ENCODE peak calls at places on chromosomes 4 and X, in four cellular contexts. E is GM12878, P is K562, V is SK-N-SH. M is an unnamed sample.
A peak's percentile ranks its signal among the peaks of the same experiment; 100 is the strongest.

GRCh38 chr4:10524196-10524833 is 67.1 kb upstream of the ZNF518B start:
- DNase-seq in V (no peak), E (no peak), P (no peak), M (no peak)

GRCh38 chr4:160372390-160372789 is 1269.5 kb downstream of the RAPGEF2 start:
- DNase-seq in P (no peak), E (no peak), V (no peak), M (no peak)

GRCh38 chr4:80156410-80156809 is 40.9 kb upstream of the PRDM8 start:
- DNase-seq in P (no peak), E (no peak), V (no peak), M (no peak)

GRCh38 chrX:45712067-45712466 is 511.4 kb upstream of the DIPK2B start:
- DNase-seq in P (no peak), E (no peak), V (no peak), M (no peak)

GRCh38 chr4:19832388-19832787 is 419.3 kb upstream of the SLIT2 start:
- DNase-seq in V (no peak), P (no peak), E (no peak), M (no peak)

GRCh38 chr4:115424852-115425251 is 311.4 kb upstream of the NDST4 start:
- DNase-seq in V (no peak), E (no peak), P (no peak), M (no peak)

GRCh38 chr4:156223985-156224384 is 270.3 kb upstream of the CTSO start:
- DNase-seq in V (no peak), E (no peak), P (no peak), M (no peak)

GRCh38 chr4:74517996-74518395 is 73.1 kb downstream of the AREG start:
- DNase-seq in E (no peak), P (no peak), V (no peak), M (no peak)

DNA sequence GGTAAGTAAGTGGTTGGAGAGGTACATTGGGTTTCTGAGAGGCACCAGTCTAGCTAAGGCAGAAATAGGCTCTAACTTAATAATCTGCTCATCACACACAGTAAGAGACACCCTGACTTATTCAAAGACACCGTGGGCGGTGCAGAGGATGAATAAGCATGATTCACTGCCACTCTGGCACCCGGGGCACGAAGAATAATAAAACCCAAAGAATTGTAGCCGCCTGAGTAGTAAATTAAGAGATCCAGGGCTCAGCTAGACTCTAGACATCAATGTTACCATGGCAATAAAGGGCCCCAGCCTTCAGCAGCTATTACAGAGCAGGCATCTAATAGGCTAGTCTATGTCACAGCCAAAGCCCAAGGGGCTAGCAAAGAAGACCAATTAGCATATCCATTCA is 3.2 kb upstream of the ATP1B4 start:
- DNase-seq in P (no peak), V (no peak), E (no peak), M (no peak)
- TF ChIP-seq USF1 in P (no peak), V (no peak), E (no peak), M (no peak)

GRCh38 chrX:114073926-114074325 is 510.0 kb upstream of the HTR2C start:
- DNase-seq in V (no peak), P (no peak), E (no peak), M (no peak)
- TF ChIP-seq USF1 in V (no peak), P (no peak), E (no peak), M (no peak)

DNA sequence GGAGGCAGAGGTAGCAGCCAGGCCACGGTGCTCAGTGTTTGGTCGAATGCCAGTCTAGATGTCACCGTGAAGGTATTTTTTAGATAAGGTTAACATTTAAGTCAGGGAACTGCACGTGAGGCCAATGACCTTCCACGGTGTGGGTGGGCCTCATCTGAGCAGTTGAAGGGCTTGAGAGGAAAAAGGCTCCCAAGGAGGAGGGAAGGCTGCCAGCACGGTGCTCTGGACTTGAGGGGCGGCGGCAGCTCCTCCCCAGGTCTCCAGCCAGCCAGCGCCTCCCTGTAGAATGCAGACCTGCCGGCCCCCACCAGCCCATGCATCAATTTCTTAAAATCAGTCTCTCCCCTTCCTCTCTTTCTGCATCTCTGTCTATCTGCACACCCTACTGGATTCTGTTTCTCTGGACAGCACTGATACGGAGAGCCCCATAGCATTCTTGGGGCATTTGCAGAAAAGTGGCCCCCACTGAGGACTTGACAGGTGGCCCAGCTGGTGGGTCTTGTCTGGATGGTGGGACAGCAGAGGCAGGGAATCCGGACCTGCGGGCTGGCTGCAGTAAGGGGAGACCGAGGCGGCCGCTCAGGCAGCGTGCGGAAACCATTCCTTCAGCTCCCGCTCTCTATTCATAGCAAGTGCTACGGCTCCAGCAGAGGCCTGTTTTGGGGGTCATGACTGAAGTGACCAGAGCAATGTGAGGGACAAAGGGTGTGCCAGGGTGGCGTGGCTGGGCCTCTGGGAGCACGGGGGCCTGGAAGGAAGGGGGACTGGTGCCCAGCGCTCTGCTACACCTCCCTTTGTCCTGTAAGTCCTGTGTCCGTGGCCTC is 7.9 kb upstream of the RGS12 start:
- DNase-seq in P (no peak), V (no peak), E (no peak), M (peak; percentile 4)
- TF ChIP-seq USF1 in P (no peak), V (no peak), E (no peak), M (no peak)

GRCh38 chrX:41981481-41982013 is 58.2 kb upstream of the CASK start:
- DNase-seq in P (no peak), E (no peak), V (no peak), M (no peak)
- TF ChIP-seq USF1 in P (no peak), E (no peak), V (no peak), M (no peak)

DNA sequence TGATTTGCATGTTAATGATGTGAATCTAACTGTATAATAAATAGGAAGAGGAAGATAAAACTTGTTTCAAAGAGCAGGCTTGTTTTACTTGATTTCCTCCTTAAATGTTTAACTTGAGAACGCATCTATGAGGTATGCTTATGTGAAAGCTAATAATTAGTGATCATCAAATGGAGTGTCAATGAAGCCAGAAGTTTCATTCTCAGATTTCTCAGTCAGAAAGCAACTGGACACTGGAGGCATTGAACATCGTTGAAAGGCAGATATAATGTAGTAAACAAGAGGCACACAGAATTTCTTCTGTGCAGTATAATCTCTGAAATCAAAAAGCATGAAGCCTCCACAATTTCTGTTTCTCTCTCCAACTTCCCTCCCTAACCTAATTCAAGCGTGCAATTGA is 672.9 kb downstream of the ADGRL3 start:
- DNase-seq in V (no peak), P (no peak), E (no peak), M (no peak)
- TF ChIP-seq USF1 in V (no peak), P (no peak), E (no peak), M (no peak)

DNA sequence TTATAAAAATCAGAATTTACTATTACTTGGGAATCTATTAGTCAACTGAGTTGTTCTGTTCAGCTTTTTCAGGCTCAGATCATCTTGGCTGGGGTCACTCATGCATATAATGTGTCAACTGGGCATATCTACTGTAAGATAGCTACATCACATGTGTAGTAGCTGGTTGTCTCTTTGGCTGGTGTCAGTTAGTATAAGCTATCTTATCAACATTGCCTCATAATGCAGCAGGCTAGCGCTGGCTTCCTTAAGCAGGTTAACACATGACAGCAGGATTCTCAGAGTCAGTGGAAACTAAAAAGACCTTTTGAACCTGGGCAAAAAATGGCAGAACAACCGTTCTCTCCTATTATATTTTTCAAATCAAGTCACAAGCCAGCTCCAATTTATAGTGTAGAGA is 378.3 kb upstream of the PCDH10 start:
- DNase-seq in E (no peak), V (no peak), P (no peak), M (no peak)
- TF ChIP-seq USF1 in E (no peak), V (no peak), P (no peak), M (no peak)

GRCh38 chr4:184169225-184169867 is 48.3 kb downstream of the ENPP6 start:
- DNase-seq in P (no peak), V (no peak), E (no peak), M (no peak)

GRCh38 chr4:184166736-184167135 is 50.9 kb downstream of the ENPP6 start:
- DNase-seq in E (no peak), V (no peak), P (no peak), M (peak; percentile 36)

GRCh38 chr4:184165291-184165690 is 52.4 kb downstream of the ENPP6 start:
- DNase-seq in E (no peak), V (no peak), P (no peak), M (peak; percentile 44)

GRCh38 chr4:184168406-184169019 is 49.2 kb downstream of the ENPP6 start:
- DNase-seq in E (no peak), V (peak; percentile 93), P (peak; percentile 78), M (peak; percentile 88)

DNA sequence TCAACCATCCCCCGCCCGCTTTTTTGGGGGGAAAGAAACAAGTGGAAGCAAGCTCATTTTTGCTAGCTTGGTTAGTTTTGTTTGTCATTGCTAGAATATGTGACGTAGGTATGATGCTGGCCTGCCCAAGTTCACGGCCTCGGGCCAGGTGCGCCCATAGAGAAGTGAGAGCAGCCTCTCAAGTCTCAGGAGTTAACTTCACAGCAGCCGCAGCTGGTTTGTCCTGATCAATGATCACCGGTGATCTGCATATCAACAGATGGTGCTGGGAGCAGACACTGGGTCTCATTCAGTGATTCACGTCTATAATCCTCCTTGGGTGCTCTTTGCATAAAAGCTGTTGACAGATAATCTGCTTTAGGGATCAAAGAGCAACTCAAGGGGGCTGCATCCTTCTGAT is 50.1 kb downstream of the ENPP6 start:
- DNase-seq in E (no peak), P (no peak), V (no peak), M (peak; percentile 59)
- TF ChIP-seq USF1 in E (no peak), P (no peak), V (no peak), M (no peak)

GRCh38 chrX:68808686-68809357 is 20.0 kb upstream of the EFNB1 start:
- DNase-seq in E (no peak), P (peak; percentile 28), V (peak; percentile 17), M (peak; percentile 21)
- TF ChIP-seq USF1 in E (no peak), P (no peak), V (no peak), M (no peak)

GRCh38 chr4:123599061-123599919 is 202.7 kb downstream of the SPRY1 start:
- DNase-seq in E (no peak), P (no peak), V (no peak), M (no peak)
- TF ChIP-seq USF1 in E (no peak), P (no peak), V (no peak), M (no peak)

GRCh38 chrX:134749651-134750450 is 91.6 kb upstream of the PLAC1 start:
- DNase-seq in E (no peak), V (no peak), P (no peak), M (no peak)

GRCh38 chrX:134752558-134752957 is 94.3 kb upstream of the PLAC1 start:
- DNase-seq in P (no peak), E (no peak), V (no peak), M (no peak)

GRCh38 chrX:134758652-134759051 is 100.4 kb upstream of the PLAC1 start:
- DNase-seq in V (no peak), P (no peak), E (no peak), M (no peak)

GRCh38 chrX:134753185-134754008 is 95.1 kb upstream of the PLAC1 start:
- DNase-seq in V (no peak), E (no peak), P (no peak), M (no peak)
- TF ChIP-seq USF1 in V (no peak), E (no peak), P (no peak), M (no peak)

M was measured in WTC11.